ENCODE peak calls at places on chromosome 5, in ten cellular contexts. F is A549, B is esophagus squamous epithelium, T is IMR-90, Q is tibial nerve, L is upper lobe of left lung, S is heart left ventricle, G is Peyer's patch, D is testis, P is prostate gland. U is an unnamed sample. For H3K9me3, the result is how much of the 10 kb centered on the place peaks cover.

GRCh38 chr5:96198673-96199072 is 234.4 kb downstream of the PCSK1 start:
- DNase-seq in F (no peak), B (no peak), T (peak), Q (no peak), L (no peak), S (no peak), G (no peak), D (no peak), P (no peak), U (no peak)

GRCh38 chr5:62093981-62094380 is 212.0 kb upstream of the KIF2A start:
- DNase-seq in F (peak), B (no peak), T (peak), Q (no peak), L (no peak), S (no peak), G (no peak), D (peak), P (no peak), U (peak)

GRCh38 chr5:168939131-168939530 is 360.0 kb upstream of the PANK3 start:
- DNase-seq in F (no peak), B (no peak), T (no peak), Q (no peak), L (no peak), S (no peak), G (no peak), D (no peak), P (no peak), U (no peak)

GRCh38 chr5:181051841-181052525 is 11.9 kb downstream of the BTNL9 start:
- DNase-seq in F (no peak), B (no peak), T (no peak), Q (no peak), L (no peak), S (no peak), G (no peak), D (no peak), P (no peak), U (no peak)

GRCh38 chr5:10676224-10676623 is 84.8 kb downstream of the DAP start:
- DNase-seq in F (no peak), B (no peak), T (peak), Q (no peak), L (no peak), S (no peak), G (no peak), D (no peak), P (no peak), U (no peak)

GRCh38 chr5:170832241-170832640 is 29.6 kb upstream of the RANBP17 start:
- DNase-seq in F (no peak), B (no peak), T (no peak), Q (no peak), L (no peak), S (no peak), G (no peak), D (no peak), P (no peak), U (no peak)

GRCh38 chr5:122404653-122405362 is 92.8 kb downstream of the SNCAIP start:
- DNase-seq in F (no peak), B (no peak), T (no peak), Q (no peak), L (no peak), S (no peak), G (no peak), D (no peak), P (no peak), U (no peak)

GRCh38 chr5:39176740-39177628 is 42.4 kb downstream of the FYB1 start:
- DNase-seq in F (no peak), B (no peak), T (no peak), Q (no peak), L (no peak), S (no peak), G (no peak), D (no peak), P (no peak), U (no peak)

GRCh38 chr5:14463629-14464028 is 118.0 kb upstream of the OTULINL start:
- DNase-seq in F (peak), B (no peak), T (peak), Q (no peak), L (no peak), S (no peak), G (no peak), D (no peak), P (no peak), U (no peak)

GRCh38 chr5:154756203-154756870 is 1.2 kb downstream of the LARP1 start:
- DNase-seq in F (no peak), B (no peak), T (no peak), Q (no peak), L (peak), S (peak), G (peak), D (peak), P (peak), U (peak)

GRCh38 chr5:154754460-154755360 is 467 bp upstream of the LARP1 start:
- DNase-seq in F (peak), B (peak), T (peak), Q (peak), L (peak), S (peak), G (peak), D (peak), P (peak), U (peak)

GRCh38 chr5:154756871-154757646 is 1.9 kb downstream of the LARP1 start:
- DNase-seq in F (no peak), B (no peak), T (peak), Q (no peak), L (peak), S (peak), G (peak), D (peak), P (peak), U (peak)

GRCh38 chr5:154753792-154754191 is 1.4 kb upstream of the LARP1 start:
- DNase-seq in F (no peak), B (peak), T (peak), Q (peak), L (no peak), S (no peak), G (peak), D (peak), P (peak), U (peak)

GRCh38 chr5:154755361-154756202 is at the start of gene LARP1:
- DNase-seq in F (no peak), B (peak), T (peak), Q (no peak), L (peak), S (peak), G (peak), D (peak), P (peak), U (peak)
- TF ChIP-seq POLR2A in F (no peak), B (no peak), T (no peak), Q (no peak), L (peak), S (no peak), G (no peak), D (no peak), P (peak), U (no peak)

GRCh38 chr5:2283481-2284045 is 400.8 kb upstream of the IRX4 start:
- DNase-seq in F (no peak), B (no peak), T (no peak), Q (no peak), L (no peak), S (no peak), G (no peak), D (no peak), P (no peak), U (no peak)
- H3K9me3 ChIP-seq in F (under half), B (under half), T (under half), Q (under half), L (under half), S (under half), G (under half), D (under half), P (under half), U (under half)

DNA sequence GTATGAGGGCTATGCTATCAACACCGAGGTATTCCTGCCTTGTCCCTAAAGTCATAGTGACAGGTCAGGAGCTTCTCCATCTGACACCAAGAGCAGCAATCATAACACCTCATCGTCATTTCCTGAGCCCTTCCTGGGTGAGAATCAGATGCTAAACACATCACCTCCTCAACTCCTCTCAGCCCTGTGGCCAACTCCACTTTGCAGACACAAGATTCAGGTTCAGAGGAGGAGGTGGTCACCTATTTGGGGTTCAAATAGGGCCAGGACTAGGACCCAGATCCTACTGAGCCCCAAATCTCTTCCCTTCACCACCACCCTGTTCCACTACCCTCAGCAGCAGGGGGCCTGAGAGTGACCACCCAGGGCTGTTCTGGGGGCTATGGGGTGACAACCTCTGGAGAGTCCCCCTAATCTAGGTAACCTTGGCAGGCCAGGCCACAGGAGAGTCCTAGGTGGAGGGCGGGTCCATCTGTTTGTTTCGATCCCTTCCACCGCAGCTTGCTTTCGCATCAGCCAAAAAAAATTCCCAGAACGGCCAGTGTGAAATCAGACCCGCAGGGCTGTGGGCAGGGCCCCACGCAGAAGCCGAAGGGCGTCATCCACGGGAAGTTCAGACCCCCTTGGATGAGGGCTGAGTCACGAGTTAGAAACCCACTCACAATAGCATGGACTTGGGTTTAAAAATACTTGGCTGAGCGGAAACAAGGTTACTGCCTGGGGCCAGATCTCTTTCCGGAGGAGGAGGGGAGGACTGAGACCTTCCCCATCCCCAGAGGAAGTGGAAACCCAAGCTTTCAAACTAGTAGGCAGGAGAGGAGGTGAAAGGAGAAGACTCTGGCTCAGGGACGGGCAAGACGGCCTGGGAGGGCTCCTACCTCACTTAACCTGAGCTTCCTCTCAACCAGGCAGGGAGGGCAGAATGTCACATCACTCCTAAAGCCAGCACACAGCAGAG is 8.7 kb downstream of the STK10 start:
- DNase-seq in F (no peak), B (no peak), T (peak), Q (no peak), L (no peak), S (no peak), G (peak), D (no peak), P (no peak), U (peak)
- H3K27ac ChIP-seq in F (no peak), B (peak), T (no peak), Q (peak), L (peak), S (peak), G (peak), D (peak), P (no peak), U (peak)

DNA sequence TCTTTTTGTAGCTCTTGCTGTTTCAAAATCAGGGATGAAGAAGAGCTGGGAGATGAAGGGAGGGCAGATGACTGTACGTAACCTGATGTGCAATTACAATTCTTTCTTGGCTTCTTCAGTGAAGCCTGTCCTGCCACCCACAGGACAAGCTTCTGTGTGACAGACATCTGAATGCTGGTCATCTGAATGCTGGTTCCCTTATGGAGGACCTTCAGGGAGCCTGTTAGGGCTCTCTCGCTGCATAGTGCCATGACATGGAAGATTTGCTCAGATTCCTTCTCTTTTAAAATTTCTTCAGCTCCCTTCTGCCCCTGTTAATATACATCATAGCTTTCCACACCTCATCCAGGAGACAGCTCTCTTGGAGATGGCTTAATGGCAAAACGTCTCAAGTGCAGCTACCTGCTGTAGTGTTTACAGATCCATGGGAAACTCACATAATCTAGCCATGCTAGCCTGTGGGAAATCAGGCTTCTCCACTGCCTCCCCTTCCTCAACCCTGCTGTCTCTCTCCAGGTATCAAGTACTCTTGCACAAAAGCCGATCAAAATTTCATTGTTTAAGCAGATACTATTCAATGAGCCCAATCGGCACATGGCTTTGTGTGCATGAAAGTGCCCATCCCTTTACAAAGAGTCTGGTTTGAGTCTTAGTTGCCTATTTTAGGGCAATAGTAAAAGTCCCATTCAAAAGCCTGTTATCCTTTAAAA is 134.6 kb downstream of the RAB3C start:
- DNase-seq in F (no peak), B (no peak), T (no peak), Q (no peak), L (no peak), S (no peak), G (no peak), D (no peak), P (no peak), U (no peak)
- TF ChIP-seq POLR2A in F (no peak), B (no peak), T (no peak), Q (no peak), L (no peak), S (no peak), G (no peak), D (no peak), P (no peak), U (no peak)

GRCh38 chr5:141306630-141307029 is 2.8 kb upstream of the SLC25A2 start:
- DNase-seq in F (no peak), B (no peak), T (no peak), Q (no peak), L (no peak), S (no peak), G (no peak), D (no peak), P (no peak), U (no peak)
- H3K9me3 ChIP-seq in F (half or more), B (under half), T (under half), Q (half or more), L (half or more), S (half or more), G (under half), D (under half), P (under half), U (under half)

GRCh38 chr5:55426455-55426854 is 108.3 kb downstream of the PLPP1 start:
- DNase-seq in F (no peak), B (no peak), T (no peak), Q (no peak), L (no peak), S (no peak), G (no peak), D (no peak), P (no peak), U (no peak)
- H3K27ac ChIP-seq in F (no peak), B (no peak), T (no peak), Q (no peak), L (no peak), S (no peak), G (no peak), D (no peak), P (no peak), U (no peak)

DNA sequence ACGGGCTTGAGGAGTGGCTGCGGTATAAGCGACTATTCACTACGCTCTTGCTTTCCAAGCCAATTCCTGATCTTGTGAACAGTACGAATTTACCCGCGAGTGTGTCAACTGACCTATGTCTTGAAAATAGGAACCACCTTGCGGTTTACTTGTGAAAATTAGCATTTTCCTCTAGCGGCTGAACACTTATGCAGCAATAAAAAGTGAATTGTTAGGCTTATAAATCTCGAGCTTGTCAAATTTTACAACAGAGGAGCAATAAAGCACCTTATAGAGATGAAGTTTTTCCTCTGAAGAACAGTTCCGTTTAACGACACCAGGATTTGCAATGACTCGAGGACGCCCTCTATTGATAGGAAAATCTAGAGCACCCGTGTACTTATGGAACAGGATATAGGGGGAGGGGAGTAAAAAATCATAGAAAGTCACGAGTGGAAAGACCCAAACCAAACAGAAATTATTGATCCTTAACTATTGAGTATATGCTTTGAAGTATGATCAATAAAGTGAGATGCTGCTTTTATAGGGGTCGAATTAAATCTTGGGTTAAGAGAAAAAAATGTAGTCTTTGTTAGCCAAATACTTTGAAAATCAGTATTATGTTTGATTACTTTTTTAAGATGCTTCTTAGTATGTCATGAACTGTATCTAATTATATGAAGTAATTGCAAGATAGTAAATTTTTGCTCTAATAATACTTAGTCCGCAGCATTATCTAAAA is 1.9 kb upstream of the RGMB start:
- DNase-seq in F (peak), B (no peak), T (peak), Q (peak), L (no peak), S (no peak), G (peak), D (peak), P (peak), U (peak)
- TF ChIP-seq POLR2A in F (no peak), B (no peak), T (no peak), Q (no peak), L (no peak), S (no peak), G (no peak), D (no peak), P (no peak), U (no peak)

U was measured in adrenal gland.